ENCODE peak calls at places on chromosome 3, in six cellular contexts. O is aorta, U is H1, E is stomach, Y is uterus, S is pancreas. Z is an unnamed sample.

GRCh38 chr3:104846270-104846669 is 520.4 kb upstream of the ALCAM start:
- DNase-seq in E (no peak), U (no peak), O (no peak), Y (no peak), S (no peak), Z (no peak)

GRCh38 chr3:104536715-104537114 is 830.0 kb upstream of the ALCAM start:
- DNase-seq in O (no peak), Y (no peak), E (no peak), S (no peak), U (no peak), Z (no peak)

GRCh38 chr3:186413615-186414415 is 51.8 kb upstream of the DGKG start:
- DNase-seq in U (peak; percentile 23), S (peak; percentile 83), O (no peak), Y (peak; percentile 65), E (peak; percentile 51), Z (peak; percentile 3)

GRCh38 chr3:25018909-25019308 is 409.2 kb upstream of the RARB start:
- DNase-seq in E (no peak), O (no peak), Y (no peak), U (no peak), S (no peak), Z (no peak)

GRCh38 chr3:144229237-144229830 is 257.7 kb downstream of the DIPK2A start:
- DNase-seq in O (no peak), E (no peak), U (no peak), Y (no peak), S (no peak), Z (no peak)

GRCh38 chr3:25033407-25034029 is 394.5 kb upstream of the RARB start:
- DNase-seq in S (peak; percentile 49), O (no peak), E (peak; percentile 26), U (peak; percentile 31), Y (peak; percentile 24), Z (no peak)

GRCh38 chr3:113844622-113845222 is 6.1 kb downstream of the GRAMD1C start:
- DNase-seq in U (no peak), Y (no peak), O (no peak), S (no peak), E (no peak), Z (peak; percentile 10)

GRCh38 chr3:24197809-24198208 is 252.7 kb downstream of the NR1D2 start:
- DNase-seq in U (peak; percentile 7), E (no peak), S (peak; percentile 17), Y (no peak), O (no peak), Z (no peak)

GRCh38 chr3:68764554-68764953 is 167.8 kb downstream of the TAFA4 start:
- DNase-seq in O (no peak), Y (no peak), U (no peak), E (no peak), S (no peak), Z (no peak)

GRCh38 chr3:114730397-114730796 is 416.7 kb downstream of the ZBTB20 start:
- DNase-seq in E (no peak), Y (no peak), S (no peak), O (no peak), U (no peak), Z (no peak)

GRCh38 chr3:161314836-161315391 is 56.4 kb downstream of the SPTSSB start:
- DNase-seq in S (no peak), E (no peak), O (no peak), Y (no peak), U (no peak), Z (no peak)

GRCh38 chr3:127158614-127159221 is 34.2 kb upstream of the PRR23E start:
- DNase-seq in O (no peak), S (no peak), Y (no peak), E (no peak), U (no peak), Z (no peak)

GRCh38 chr3:144523396-144523795 is 551.8 kb downstream of the DIPK2A start:
- DNase-seq in E (no peak), U (no peak), Y (no peak), S (no peak), O (no peak), Z (no peak)

GRCh38 chr3:177934001-177934891 is 602.0 kb upstream of the KCNMB2 start:
- DNase-seq in U (no peak), S (no peak), Y (no peak), E (no peak), O (no peak), Z (no peak)

GRCh38 chr3:81218023-81218422 is 543.4 kb downstream of the GBE1 start:
- DNase-seq in Y (no peak), S (no peak), U (no peak), E (no peak), O (no peak), Z (no peak)

GRCh38 chr3:114370537-114371174 is 76.8 kb downstream of the TIGIT start:
- DNase-seq in E (no peak), O (no peak), S (no peak), U (no peak), Y (no peak), Z (no peak)

GRCh38 chr3:9932843-9933560 is 632 bp upstream of the CRELD1 start:
- DNase-seq in Y (peak; percentile 89), U (no peak), O (peak; percentile 89), S (peak; percentile 77), E (peak; percentile 83), Z (peak; percentile 82)

GRCh38 chr3:151347432-151347831 is 18.1 kb upstream of the P2RY13 start:
- DNase-seq in U (no peak), Y (no peak), O (peak; percentile 63), S (peak; percentile 40), E (no peak), Z (no peak)

GRCh38 chr3:119840855-119841254 is 59.0 kb downstream of the NR1I2 start:
- DNase-seq in S (no peak), U (no peak), Y (no peak), E (no peak), O (no peak), Z (no peak)

GRCh38 chr3:13549513-13550256 is 760 bp downstream of the FBLN2 start:
- DNase-seq in O (no peak), U (no peak), Y (no peak), S (no peak), E (no peak), Z (peak; percentile 25)

GRCh38 chr3:130894130-130894872 is 417 bp downstream of the ATP2C1 start:
- DNase-seq in E (peak; percentile 32), U (no peak), O (peak; percentile 59), Y (peak; percentile 39), S (peak; percentile 56), Z (peak; percentile 7)

GRCh38 chr3:177185035-177185574 is 12.2 kb downstream of the TBL1XR1 start:
- DNase-seq in S (no peak), E (no peak), U (no peak), Y (no peak), O (no peak), Z (no peak)

GRCh38 chr3:121504598-121504997 is 41.2 kb downstream of the POLQ start:
- DNase-seq in Y (no peak), O (no peak), E (no peak), U (no peak), S (no peak), Z (no peak)
- H3K36me3 ChIP-seq in Y (no peaks in the 10 kb centered on the region), O (no peaks in the 10 kb centered on the region), E (no peaks in the 10 kb centered on the region), U (peaks cover 2% of the 10 kb centered on the region), S (no peaks in the 10 kb centered on the region), Z (no peaks in the 10 kb centered on the region)

GRCh38 chr3:172520332-172520831 is 2.8 kb downstream of the TNFSF10 start:
- DNase-seq in E (no peak), O (no peak), U (no peak), S (no peak), Y (no peak), Z (no peak)

GRCh38 chr3:172517859-172518466 is 5.3 kb downstream of the TNFSF10 start:
- DNase-seq in Y (no peak), U (no peak), E (no peak), S (no peak), O (no peak), Z (no peak)

GRCh38 chr3:172519241-172519640 is 4.0 kb downstream of the TNFSF10 start:
- DNase-seq in O (no peak), U (no peak), Y (no peak), S (no peak), E (no peak), Z (no peak)

GRCh38 chr3:172516318-172517214 is 6.7 kb downstream of the TNFSF10 start:
- DNase-seq in S (peak; percentile 81), O (peak; percentile 67), E (peak; percentile 85), U (no peak), Y (peak; percentile 42), Z (peak; percentile 42)

DNA sequence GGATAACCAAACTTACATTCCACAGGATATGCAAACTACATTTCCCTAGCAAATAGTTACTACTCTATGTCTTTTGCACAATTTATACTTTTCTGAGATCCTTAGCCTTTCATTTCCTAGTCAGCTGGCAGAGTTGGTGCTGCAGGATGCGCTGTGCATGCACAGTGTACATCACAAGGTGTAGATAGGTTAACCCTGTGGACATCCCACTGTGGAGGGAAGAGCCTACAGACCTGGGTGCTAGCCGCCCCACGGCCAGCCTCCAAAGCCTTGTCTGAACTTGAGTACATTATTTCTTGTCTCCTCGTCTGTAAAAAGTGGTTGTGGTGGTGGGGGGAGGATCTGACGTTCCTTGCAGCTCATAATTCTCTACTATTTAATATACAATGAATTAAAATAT is 3.5 kb downstream of the TNFSF10 start:
- DNase-seq in E (no peak), Y (no peak), O (no peak), U (no peak), S (no peak), Z (no peak)
- H3K4me3 ChIP-seq in E (peak overlapping the region; percentile 53), Y (no peak overlapping the region), O (no peak overlapping the region), U (no peak overlapping the region), S (no peak overlapping the region), Z (peak overlapping the region; percentile 36)

GRCh38 chr3:100260081-100260684 is 609 bp upstream of the TBC1D23 start:
- DNase-seq in S (peak; percentile 24), Y (peak; percentile 59), E (no peak), U (no peak), O (peak; percentile 79), Z (no peak)

GRCh38 chr3:100260685-100261480 is at the start of gene TBC1D23:
- DNase-seq in U (peak; percentile 98), O (peak; percentile 99), E (peak; percentile 97), Y (peak; percentile 98), S (peak; percentile 98), Z (peak; percentile 97)

GRCh38 chr3:100263583-100263982 is 2.8 kb downstream of the TBC1D23 start:
- DNase-seq in E (no peak), Y (no peak), U (no peak), O (no peak), S (no peak), Z (no peak)

GRCh38 chr3:100264242-100264641 is 3.5 kb downstream of the TBC1D23 start:
- DNase-seq in S (no peak), Y (no peak), E (no peak), U (no peak), O (no peak), Z (no peak)

GRCh38 chr3:100261481-100261903 is 700 bp downstream of the TBC1D23 start:
- DNase-seq in U (no peak), O (no peak), S (no peak), E (no peak), Y (no peak), Z (no peak)
- H3K4me1 ChIP-seq in U (no peaks in the 10 kb centered on the region), O (peaks cover 2% of the 10 kb centered on the region), S (peaks cover 20% of the 10 kb centered on the region), E (peaks cover 64% of the 10 kb centered on the region), Y (peaks cover 6% of the 10 kb centered on the region), Z (peaks cover 20% of the 10 kb centered on the region)

GRCh38 chr3:38374221-38374620 is 27.6 kb downstream of the XYLB start:
- DNase-seq in E (no peak), S (no peak), U (no peak), Y (no peak), O (no peak), Z (peak; percentile 16)
- H3K36me3 ChIP-seq in E (peaks cover 94% of the 10 kb centered on the region), S (peaks cover 14% of the 10 kb centered on the region), U (no peaks in the 10 kb centered on the region), Y (no peaks in the 10 kb centered on the region), O (no peaks in the 10 kb centered on the region), Z (no peaks in the 10 kb centered on the region)

GRCh38 chr3:57803647-57804081 is 47.6 kb downstream of the SLMAP start:
- DNase-seq in Y (peak; percentile 63), S (peak; percentile 47), O (no peak), E (no peak), U (peak; percentile 15), Z (peak; percentile 28)
- H3K4me3 ChIP-seq in Y (no peak overlapping the region), S (no peak overlapping the region), O (no peak overlapping the region), E (no peak overlapping the region), U (no peak overlapping the region), Z (peak overlapping the region; percentile 19)